ENCODE peak calls at places on chromosomes 11 and 22, in five cellular contexts. L is upper lobe of left lung, X is HCT116, D is Panc1, E is GM23338. M is an unnamed sample.

GRCh38 chr22:47048123-47049077 is 285.9 kb downstream of the TBC1D22A start:
- ATAC-seq in L (no peak), X (no peak), D (no peak), E (no peak), M (no peak)

GRCh38 chr11:128497057-128497957 is 90.1 kb downstream of the ETS1 start:
- ATAC-seq in L (peak), X (peak), D (peak), E (peak), M (peak)

GRCh38 chr22:50009765-50010675 is 2.5 kb downstream of the IL17REL start:
- ATAC-seq in L (no peak), X (no peak), D (no peak), E (peak), M (no peak)

GRCh38 chr11:73173755-73174494 is 31.8 kb upstream of the FCHSD2 start:
- ATAC-seq in L (no peak), X (no peak), D (no peak), E (no peak), M (peak)

GRCh38 chr11:132080121-132080520 is 709.7 kb downstream of the NTM start:
- ATAC-seq in L (no peak), X (no peak), D (no peak), E (no peak), M (no peak)

GRCh38 chr11:75263944-75264349 is 23.4 kb downstream of the TPBGL start:
- ATAC-seq in L (no peak), X (no peak), D (no peak), E (no peak), M (no peak)

GRCh38 chr22:40529817-40530216 is 106.7 kb downstream of the MRTFA start:
- ATAC-seq in L (no peak), X (no peak), D (no peak), E (no peak), M (no peak)

GRCh38 chr11:121566279-121567168 is 113.8 kb upstream of the SORL1-AS1 start:
- ATAC-seq in L (no peak), X (no peak), D (no peak), E (no peak), M (no peak)

GRCh38 chr11:123245567-123245966 is 50.5 kb upstream of the CLMP start:
- ATAC-seq in L (no peak), X (no peak), D (no peak), E (no peak), M (no peak)

GRCh38 chr11:117941163-117941707 is 12.0 kb upstream of the TMPRSS13 start:
- ATAC-seq in L (no peak), X (peak), D (no peak), E (no peak), M (no peak)

GRCh38 chr11:114197799-114198500 is 98.2 kb upstream of the NNMT start:
- ATAC-seq in L (peak), X (no peak), D (no peak), E (no peak), M (peak)

GRCh38 chr11:110287537-110287936 is 8.9 kb downstream of the RDX start:
- ATAC-seq in L (no peak), X (no peak), D (no peak), E (no peak), M (no peak)

GRCh38 chr11:821513-822371 is 3.0 kb downstream of the PNPLA2 start:
- ATAC-seq in L (peak), X (no peak), D (no peak), E (no peak), M (no peak)

GRCh38 chr22:24467340-24467739 is 27.8 kb upstream of the UPB1 start:
- ATAC-seq in L (no peak), X (peak), D (no peak), E (no peak), M (no peak)

GRCh38 chr11:68942751-68943271 is 38.0 kb downstream of the MRGPRD start:
- ATAC-seq in L (peak), X (no peak), D (peak), E (peak), M (peak)

GRCh38 chr11:68688881-68689280 is 4.5 kb downstream of the GAL start:
- ATAC-seq in L (no peak), X (no peak), D (no peak), E (no peak), M (no peak)

GRCh38 chr11:112874959-112875358 is 86.3 kb upstream of the NCAM1 start:
- ATAC-seq in L (no peak), X (no peak), D (no peak), E (no peak), M (no peak)

GRCh38 chr22:36386351-36386899 is 1.3 kb downstream of the MYH9 start:
- ATAC-seq in L (peak), X (no peak), D (no peak), E (peak), M (no peak)

GRCh38 chr11:78801161-78801884 is 226.7 kb upstream of the NARS2 start:
- ATAC-seq in L (peak), X (no peak), D (peak), E (no peak), M (peak)

GRCh38 chr11:12517741-12518140 is 140.4 kb downstream of the PARVA start:
- ATAC-seq in L (no peak), X (no peak), D (no peak), E (no peak), M (no peak)

GRCh38 chr11:75768909-75769771 is 562 bp downstream of the DGAT2 start:
- ATAC-seq in L (no peak), X (no peak), D (peak), E (peak), M (no peak)

GRCh38 chr11:47179655-47179991 is 2.9 kb upstream of the ARFGAP2 start:
- ATAC-seq in L (no peak), X (peak), D (peak), E (peak), M (no peak)

GRCh38 chr11:2480874-2481220 is 36.0 kb downstream of the KCNQ1 start:
- ATAC-seq in L (peak), X (no peak), D (no peak), E (no peak), M (peak)

GRCh38 chr11:124760205-124760652 is 1.9 kb downstream of the ESAM start:
- ATAC-seq in L (no peak), X (no peak), D (no peak), E (peak), M (no peak)

GRCh38 chr11:13249992-13250391 is 27.6 kb upstream of the BMAL1 start:
- ATAC-seq in L (no peak), X (peak), D (peak), E (peak), M (no peak)

GRCh38 chr11:87353904-87354303 is 316.2 kb downstream of the TMEM135 start:
- ATAC-seq in L (no peak), X (no peak), D (no peak), E (no peak), M (no peak)

GRCh38 chr22:18109410-18110193 is 1.0 kb upstream of the TUBA8 start:
- ATAC-seq in L (peak), X (no peak), D (peak), E (no peak), M (no peak)

GRCh38 chr22:32631507-32632245 is 157.1 kb downstream of the FBXO7 start:
- ATAC-seq in L (no peak), X (no peak), D (no peak), E (no peak), M (no peak)

GRCh38 chr11:72425053-72425980 is 9.0 kb downstream of the CLPB start:
- ATAC-seq in L (no peak), X (no peak), D (no peak), E (no peak), M (no peak)

GRCh38 chr11:19089421-19089820 is 27.5 kb upstream of the ZDHHC13 start:
- ATAC-seq in L (no peak), X (no peak), D (no peak), E (no peak), M (no peak)

GRCh38 chr11:7911011-7911410 is 20.1 kb downstream of the OR10A6 start:
- ATAC-seq in L (no peak), X (no peak), D (no peak), E (no peak), M (no peak)

GRCh38 chr11:7909585-7910325 is 21.3 kb downstream of the OR10A6 start:
- ATAC-seq in L (no peak), X (no peak), D (no peak), E (peak), M (no peak)

GRCh38 chr11:7906481-7906880 is 24.6 kb downstream of the OR10A6 start:
- ATAC-seq in L (no peak), X (no peak), D (no peak), E (peak), M (no peak)

GRCh38 chr11:7907121-7907520 is 23.9 kb downstream of the OR10A6 start:
- ATAC-seq in L (no peak), X (no peak), D (no peak), E (no peak), M (no peak)

GRCh38 chr11:7910389-7910788 is 20.7 kb downstream of the OR10A6 start:
- ATAC-seq in L (no peak), X (no peak), D (no peak), E (no peak), M (no peak)
- H3K27ac ChIP-seq in L (no peak), X (no peak), D (no peak), E (peak), M (no peak)

DNA sequence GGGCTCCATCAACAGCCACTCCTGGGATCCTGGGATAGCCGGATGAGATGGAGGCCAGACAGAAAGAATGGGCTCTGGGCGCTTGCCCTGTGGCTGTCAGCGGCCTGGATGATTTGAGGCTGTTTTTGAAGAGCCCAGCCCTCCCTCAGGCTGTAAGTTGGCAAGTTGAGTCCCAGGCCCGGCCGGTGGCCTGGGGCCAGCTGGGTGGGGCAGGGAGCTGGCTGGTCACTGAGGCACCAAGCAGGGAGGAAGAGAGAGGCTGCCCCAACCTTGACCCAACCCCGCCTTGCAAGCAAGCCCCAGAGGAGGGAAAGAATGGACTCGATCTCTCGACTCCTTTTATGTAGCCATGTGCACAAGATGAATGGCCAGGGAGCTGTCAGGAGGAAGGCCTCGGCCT is 34.9 kb downstream of the RIBC2 start:
- ATAC-seq in L (peak), X (no peak), D (no peak), E (no peak), M (peak)
- TF ChIP-seq POLR2AphosphoS5 in L (no peak), X (no peak), D (no peak), E (no peak), M (no peak)

GRCh38 chr11:63613517-63614135 is 607 bp downstream of the PLAAT3 start:
- ATAC-seq in L (peak), X (peak), D (peak), E (peak), M (peak)

GRCh38 chr11:63612181-63612580 is 2.1 kb downstream of the PLAAT3 start:
- ATAC-seq in L (no peak), X (no peak), D (no peak), E (no peak), M (no peak)

GRCh38 chr11:63611395-63611747 is 2.9 kb downstream of the PLAAT3 start:
- ATAC-seq in L (no peak), X (no peak), D (no peak), E (no peak), M (no peak)

GRCh38 chr11:63616953-63617352 is 2.7 kb upstream of the PLAAT3 start:
- ATAC-seq in L (no peak), X (no peak), D (no peak), E (no peak), M (no peak)

GRCh38 chr11:63614136-63614664 is at the start of gene PLAAT3:
- ATAC-seq in L (peak), X (peak), D (peak), E (peak), M (peak)
- H3K27ac ChIP-seq in L (peak), X (peak), D (peak), E (peak), M (peak)

DNA sequence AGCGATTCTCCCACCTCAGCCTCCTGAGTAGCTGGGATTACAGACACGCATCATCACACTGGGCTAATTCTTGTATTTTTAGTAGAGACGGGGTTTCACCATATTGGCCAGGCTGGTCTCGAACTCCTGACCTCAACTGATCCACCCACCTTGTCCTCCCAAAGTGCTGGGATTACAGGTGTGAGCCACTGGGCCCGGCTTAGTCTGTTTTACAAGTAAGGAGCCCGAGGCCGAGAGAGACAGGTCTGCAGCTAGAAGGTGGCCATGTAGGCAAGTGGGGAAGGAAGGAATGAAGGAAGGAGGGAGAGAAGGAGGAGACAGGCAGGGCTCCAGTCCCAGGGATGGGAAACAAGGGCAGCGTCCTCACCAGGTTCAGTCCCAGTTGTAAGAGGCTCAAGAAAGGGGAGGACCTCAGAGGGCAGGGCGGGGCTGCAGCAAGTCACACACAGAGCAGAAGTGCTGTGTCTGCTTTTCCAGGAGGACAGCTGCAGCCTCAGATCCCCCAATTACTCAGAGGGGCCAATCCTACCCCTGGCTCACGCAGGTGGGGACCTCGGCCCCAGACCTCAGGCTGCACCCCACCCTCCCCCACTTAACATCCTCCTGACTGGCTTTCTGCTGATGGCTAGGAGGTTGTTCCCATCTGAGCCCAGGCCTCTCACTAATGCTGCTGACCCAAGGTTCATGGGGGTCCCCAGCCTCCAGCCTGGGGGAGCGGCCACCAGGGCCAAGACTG is 53.8 kb upstream of the PRR5 start:
- ATAC-seq in L (peak), X (no peak), D (no peak), E (peak), M (peak)
- TF ChIP-seq POLR2AphosphoS5 in L (no peak), X (no peak), D (no peak), E (no peak), M (no peak)

GRCh38 chr22:30307026-30307574 is 17.8 kb upstream of the CASTOR1 start:
- ATAC-seq in L (no peak), X (no peak), D (no peak), E (no peak), M (no peak)
- H3K27ac ChIP-seq in L (peak), X (no peak), D (no peak), E (no peak), M (no peak)

GRCh38 chr11:44840526-44840925 is 110.2 kb downstream of the TP53I11 start:
- ATAC-seq in L (no peak), X (no peak), D (no peak), E (no peak), M (peak)

GRCh38 chr11:44840085-44840478 is 110.6 kb downstream of the TP53I11 start:
- ATAC-seq in L (no peak), X (no peak), D (no peak), E (no peak), M (no peak)

GRCh38 chr11:44837650-44838049 is 110.9 kb downstream of the TSPAN18 start:
- ATAC-seq in L (no peak), X (no peak), D (no peak), E (no peak), M (no peak)

GRCh38 chr11:44839458-44840084 is 111.1 kb downstream of the TP53I11 start:
- ATAC-seq in L (no peak), X (no peak), D (no peak), E (no peak), M (no peak)

DNA sequence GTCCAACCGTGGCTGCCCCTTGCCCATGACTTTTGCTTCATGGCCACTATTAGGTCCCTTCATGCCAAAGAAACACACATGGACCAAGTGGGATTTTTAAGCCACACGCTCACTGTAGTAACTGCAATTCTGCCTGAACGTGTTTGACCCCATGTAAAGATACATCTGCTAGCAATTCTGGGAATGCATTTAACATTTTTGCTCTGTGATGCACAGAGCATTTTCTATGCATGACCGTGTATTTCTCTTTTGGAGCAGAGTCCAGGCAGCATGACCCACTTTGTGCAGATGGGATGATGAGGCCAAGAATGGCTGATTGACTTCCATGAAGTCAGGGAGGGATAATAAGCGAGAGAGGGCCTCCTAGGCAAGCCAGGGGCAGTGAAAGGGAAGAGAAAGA is 108.5 kb downstream of the TP53I11 start:
- ATAC-seq in L (no peak), X (no peak), D (no peak), E (no peak), M (peak)
- TF ChIP-seq POLR2AphosphoS5 in L (no peak), X (no peak), D (no peak), E (no peak), M (peak)

DNA sequence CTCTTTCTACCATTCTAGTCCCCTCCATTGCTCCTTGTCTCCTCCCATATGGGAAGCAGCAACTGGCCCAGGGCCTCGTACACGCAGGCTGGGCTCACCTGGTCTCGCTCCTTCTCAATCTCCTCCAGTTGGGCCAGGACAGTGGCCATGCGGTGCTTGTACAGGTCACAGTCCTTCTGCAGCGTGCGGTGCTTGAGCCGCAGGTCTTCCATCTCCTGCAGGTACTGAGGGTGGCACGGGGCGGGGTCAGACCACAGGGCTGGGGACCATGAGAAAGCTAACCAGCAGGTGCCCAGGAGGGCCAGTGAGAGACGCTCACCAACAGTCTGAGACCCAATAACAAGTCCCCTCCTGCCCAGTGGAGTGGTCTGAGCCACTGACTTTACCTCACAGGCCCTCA is 11.5 kb downstream of the CARD10 start:
- ATAC-seq in L (no peak), X (no peak), D (no peak), E (no peak), M (no peak)
- H3K27ac ChIP-seq in L (peak), X (no peak), D (peak), E (no peak), M (no peak)

DNA sequence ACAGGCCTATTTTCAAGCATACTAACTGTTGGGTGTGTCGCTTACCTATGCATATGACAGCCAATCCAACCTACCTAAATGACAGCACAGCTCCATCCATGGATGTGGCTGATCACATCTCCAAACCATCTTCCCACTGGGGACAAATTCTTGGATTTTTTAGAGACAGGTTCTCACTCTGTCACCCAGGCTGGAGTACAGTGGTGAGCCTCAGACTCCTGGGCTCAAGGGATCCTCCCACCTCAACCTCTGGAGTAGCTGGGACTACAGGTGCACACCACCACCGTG is 18.0 kb downstream of the SCARF2 start:
- ATAC-seq in L (no peak), X (no peak), D (no peak), E (no peak), M (no peak)
- TF ChIP-seq POLR2AphosphoS5 in L (no peak), X (no peak), D (no peak), E (no peak), M (no peak)

M was measured in gastroesophageal sphincter.